ENCODE peak calls at places on chromosome 14, in five cellular contexts. K is left lung, R is heart left ventricle, A is A549, H is upper lobe of right lung. I is an unnamed sample. For H3K4me1, the result is how much of the 10 kb centered on the place peaks cover.

GRCh38 chr14:41663478-41663845 is 56.8 kb downstream of the LRFN5 start:
- DNase-seq in H (no peak), K (no peak), A (no peak), R (no peak), I (no peak)

GRCh38 chr14:106080922-106081321 is 554.5 kb downstream of the TMEM121 start:
- DNase-seq in R (no peak), A (no peak), K (no peak), H (no peak), I (no peak)

GRCh38 chr14:89926709-89927108 is 27.8 kb downstream of the EFCAB11 start:
- DNase-seq in A (no peak), H (no peak), R (no peak), K (no peak), I (no peak)

GRCh38 chr14:70782361-70782760 is 27.0 kb downstream of the MAP3K9 start:
- DNase-seq in H (no peak), K (no peak), A (no peak), R (no peak), I (no peak)

GRCh38 chr14:92647499-92648279 is 100.7 kb downstream of the LGMN start:
- DNase-seq in K (no peak), H (no peak), R (no peak), A (no peak), I (no peak)

GRCh38 chr14:50039734-50040400 is 76.5 kb downstream of the VCPKMT start:
- DNase-seq in A (peak), K (peak), R (no peak), H (peak), I (peak)

GRCh38 chr14:56745091-56745490 is 65.2 kb downstream of the OTX2 start:
- DNase-seq in H (no peak), A (no peak), R (no peak), K (no peak), I (no peak)

GRCh38 chr14:77007975-77008421 is 20.5 kb downstream of the IRF2BPL start:
- DNase-seq in H (peak), R (peak), K (peak), A (no peak), I (peak)

GRCh38 chr14:51884086-51884927 is 23.9 kb downstream of the GNG2 start:
- DNase-seq in H (no peak), R (no peak), A (no peak), K (no peak), I (no peak)

GRCh38 chr14:95470942-95471499 is 45.4 kb downstream of the SYNE3 start:
- DNase-seq in H (no peak), R (no peak), A (no peak), K (no peak), I (no peak)

GRCh38 chr14:61737913-61738312 is 24.3 kb upstream of the SNAPC1 start:
- DNase-seq in K (no peak), R (no peak), H (no peak), A (no peak), I (no peak)

GRCh38 chr14:79229383-79229875 is 981.9 kb downstream of the DIO2 start:
- DNase-seq in K (no peak), H (no peak), R (no peak), A (no peak), I (no peak)

GRCh38 chr14:79378020-79378419 is 833.3 kb downstream of the DIO2 start:
- DNase-seq in K (no peak), R (no peak), H (no peak), A (no peak), I (no peak)

GRCh38 chr14:100983710-100984109 is 80.2 kb upstream of the RTL1 start:
- DNase-seq in R (no peak), H (no peak), A (no peak), K (no peak), I (no peak)

GRCh38 chr14:25406818-25407217 is 356.9 kb upstream of the STXBP6 start:
- DNase-seq in A (peak), R (no peak), H (no peak), K (no peak), I (no peak)

GRCh38 chr14:38405851-38406630 is 150.1 kb upstream of the CLEC14A start:
- DNase-seq in A (peak), R (no peak), K (no peak), H (no peak), I (no peak)

GRCh38 chr14:65287264-65288131 is 125.0 kb upstream of the FUT8 start:
- DNase-seq in K (no peak), R (peak), A (no peak), H (no peak), I (no peak)

GRCh38 chr14:52351191-52351560 is 37.1 kb downstream of the PTGER2 start:
- DNase-seq in K (no peak), H (no peak), A (no peak), R (no peak), I (no peak)

GRCh38 chr14:101830271-101830670 is 68.8 kb downstream of the PPP2R5C start:
- DNase-seq in R (no peak), H (no peak), A (no peak), K (no peak), I (no peak)

GRCh38 chr14:32330356-32331226 is 1.5 kb downstream of the AKAP6 start:
- DNase-seq in H (no peak), K (no peak), A (no peak), R (no peak), I (no peak)

GRCh38 chr14:76918751-76919421 is 92.7 kb downstream of the LRRC74A start:
- DNase-seq in A (peak), K (peak), R (peak), H (peak), I (peak)

GRCh38 chr14:46571970-46572369 is 79.6 kb downstream of the RPL10L start:
- DNase-seq in K (no peak), R (no peak), A (peak), H (no peak), I (no peak)

GRCh38 chr14:29217813-29218450 is 451.3 kb downstream of the FOXG1 start:
- DNase-seq in A (no peak), H (no peak), R (no peak), K (no peak), I (no peak)

GRCh38 chr14:91866511-91867295 is 633 bp downstream of the TC2N start:
- DNase-seq in H (no peak), K (no peak), A (no peak), R (no peak), I (no peak)

GRCh38 chr14:81533212-81533535 is 479 bp downstream of the SEL1L start:
- DNase-seq in H (no peak), K (no peak), A (no peak), R (no peak), I (no peak)

GRCh38 chr14:50532502-50533313 is at the start of gene MAP4K5:
- DNase-seq in H (peak), A (peak), K (peak), R (peak), I (peak)

GRCh38 chr14:29348504-29348903 is 579.1 kb downstream of the PRKD1 start:
- DNase-seq in H (no peak), R (no peak), A (no peak), K (no peak), I (no peak)

GRCh38 chr14:97380539-97380941 is 583.4 kb downstream of the VRK1 start:
- DNase-seq in R (no peak), K (no peak), A (peak), H (no peak), I (no peak)

GRCh38 chr14:20454359-20454644 is 310 bp downstream of the OSGEP start:
- DNase-seq in H (no peak), K (peak), A (peak), R (no peak), I (peak)

GRCh38 chr14:42683690-42684089 is 1077.0 kb downstream of the LRFN5 start:
- DNase-seq in R (no peak), K (no peak), A (no peak), H (no peak), I (no peak)

GRCh38 chr14:57889245-57889644 is 23.4 kb upstream of the SLC35F4 start:
- DNase-seq in R (peak), H (peak), K (peak), A (no peak), I (no peak)

GRCh38 chr14:91038439-91038838 is 22.0 kb downstream of the RPS6KA5 start:
- DNase-seq in R (no peak), A (no peak), H (no peak), K (no peak), I (peak)

GRCh38 chr14:67722293-67722692 is 20.6 kb downstream of the RDH12 start:
- DNase-seq in K (no peak), A (no peak), H (no peak), R (peak), I (no peak)

GRCh38 chr14:69260979-69261605 is 1.1 kb downstream of the GALNT16 start:
- DNase-seq in H (no peak), K (no peak), R (peak), A (peak), I (no peak)
- H3K27ac ChIP-seq in H (no peak), K (no peak), R (peak), A (no peak), I (peak)

DNA sequence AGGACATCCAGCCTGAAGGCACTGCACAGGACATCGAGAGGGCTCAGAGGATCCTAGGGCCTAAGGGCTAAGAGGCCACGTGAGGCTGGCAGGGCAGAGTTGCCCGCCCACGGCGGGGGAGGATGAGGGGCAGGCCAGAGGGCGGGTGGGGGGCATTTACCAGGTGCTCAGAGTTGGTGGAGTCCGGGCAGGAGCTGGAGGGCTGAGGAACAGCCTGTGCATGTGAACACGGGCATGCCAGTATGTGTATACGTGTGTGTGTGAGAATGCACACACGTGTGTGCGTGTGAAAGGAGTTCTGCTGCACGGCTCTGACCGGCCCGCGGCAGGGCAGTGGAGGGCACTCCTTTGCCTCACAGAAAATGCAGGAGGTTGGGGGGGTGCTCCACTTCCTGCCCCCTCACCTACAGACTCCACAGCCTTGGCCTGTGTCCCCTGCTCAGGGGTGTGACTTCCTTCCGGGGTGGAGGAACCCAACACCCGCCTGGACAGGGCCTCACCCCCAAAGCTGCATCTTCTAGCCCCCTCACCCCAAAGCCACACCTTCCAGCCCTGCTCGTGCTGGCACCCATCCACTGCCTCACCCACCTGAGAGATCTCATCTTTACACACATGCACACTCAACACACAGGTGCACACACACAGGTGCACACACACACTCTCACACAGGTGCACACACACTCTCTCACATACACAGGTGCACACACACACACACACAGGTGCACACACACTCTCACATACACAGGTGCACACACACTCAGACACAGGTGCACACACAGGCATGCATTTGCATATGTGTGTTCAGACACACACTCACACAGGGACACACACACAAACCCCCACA is 11.8 kb upstream of the GPR132 start:
- DNase-seq in A (no peak), K (no peak), R (no peak), H (peak), I (no peak)
- H3K4me1 ChIP-seq in A (under half), K (under half), R (under half), H (under half), I (under half)

DNA sequence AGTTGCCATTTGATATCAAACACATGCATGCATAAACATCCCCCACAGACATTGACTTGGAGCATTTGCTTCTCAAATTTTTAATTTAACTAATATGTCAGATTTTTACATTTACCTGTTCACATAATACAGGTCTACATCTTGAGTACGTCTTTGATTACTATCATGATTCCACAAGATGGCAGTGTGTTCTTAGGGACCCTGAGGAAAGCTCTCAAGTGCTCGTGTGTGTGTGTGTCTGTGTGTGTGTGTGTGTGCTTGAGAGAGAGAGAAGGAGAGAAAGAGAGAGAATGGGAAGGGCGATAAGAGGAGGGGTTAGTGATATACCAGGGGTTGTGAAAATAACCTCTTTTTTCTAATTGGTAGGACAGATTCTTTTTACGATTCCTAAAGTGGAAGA is 167.1 kb upstream of the OR4E1 start:
- DNase-seq in R (no peak), K (no peak), A (peak), H (no peak), I (no peak)
- TF ChIP-seq CTCF in R (no peak), K (no peak), A (no peak), H (no peak), I (no peak)

GRCh38 chr14:104393199-104393897 is 186.2 kb upstream of the C14orf180 start:
- DNase-seq in R (peak), K (no peak), H (peak), A (no peak), I (no peak)

GRCh38 chr14:104393898-104394605 is 185.5 kb upstream of the C14orf180 start:
- DNase-seq in R (peak), A (no peak), H (peak), K (no peak), I (peak)

GRCh38 chr14:104395941-104396681 is 183.5 kb upstream of the C14orf180 start:
- DNase-seq in R (no peak), H (no peak), K (no peak), A (no peak), I (no peak)

GRCh38 chr14:104395276-104395675 is 184.3 kb upstream of the C14orf180 start:
- DNase-seq in R (no peak), A (no peak), K (no peak), H (no peak), I (no peak)

DNA sequence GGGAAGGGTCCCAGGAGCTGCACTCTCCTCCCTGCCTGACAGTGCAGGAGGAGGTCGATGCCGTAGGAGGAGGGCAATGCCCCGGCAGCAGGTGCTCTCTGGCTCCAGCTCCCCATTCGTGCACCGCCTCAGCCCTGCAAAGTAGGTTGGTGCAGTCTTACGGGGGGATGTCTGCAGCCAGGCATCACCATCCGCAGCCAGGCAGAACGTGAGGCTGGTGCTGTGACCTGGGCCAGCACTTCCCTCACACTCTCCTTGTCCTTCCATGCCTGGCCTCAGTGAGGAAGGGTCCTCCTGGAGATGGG is 185.0 kb upstream of the C14orf180 start:
- DNase-seq in K (no peak), R (peak), A (no peak), H (no peak), I (no peak)
- H3K27ac ChIP-seq in K (no peak), R (no peak), A (no peak), H (no peak), I (no peak)

DNA sequence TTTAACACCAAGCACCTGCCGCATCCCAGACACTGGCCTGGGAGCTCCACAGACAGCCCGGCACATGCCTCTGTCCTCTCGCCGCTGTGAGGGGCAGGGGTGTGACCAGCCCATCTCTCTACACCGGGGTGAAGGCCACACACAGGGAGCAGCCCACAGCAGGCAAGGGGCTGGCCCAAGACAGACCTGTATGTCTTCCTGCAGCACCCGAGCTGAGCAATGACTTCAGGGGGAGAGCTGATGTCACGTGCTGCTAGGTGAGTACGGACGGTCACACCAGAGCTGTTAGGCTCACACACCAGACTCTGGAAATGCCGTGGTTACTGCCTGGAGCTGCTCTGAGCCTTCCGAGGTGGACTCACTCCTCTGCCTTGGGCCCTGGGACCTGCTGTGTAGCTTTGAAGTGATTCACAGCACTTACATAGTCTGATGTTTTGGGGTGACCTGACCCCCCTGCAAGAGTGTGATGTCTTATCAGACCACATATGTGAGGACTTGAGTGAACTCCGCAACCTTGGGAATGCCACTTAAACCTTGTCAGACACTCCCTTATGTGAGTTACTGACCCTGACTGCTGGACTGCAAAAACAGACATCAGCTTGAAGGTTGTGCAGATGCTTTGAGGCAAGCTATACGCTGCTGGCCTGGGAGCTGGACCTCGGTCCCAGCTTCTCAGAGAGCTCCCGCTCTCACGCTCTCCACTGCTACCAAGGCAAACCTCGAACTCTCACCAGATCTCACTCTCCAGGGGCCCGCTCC is 1.8 kb downstream of the XRCC3 start:
- DNase-seq in A (no peak), K (no peak), H (no peak), R (no peak), I (no peak)
- H3K4me1 ChIP-seq in A (under half), K (half or more), H (under half), R (under half), I (under half)

DNA sequence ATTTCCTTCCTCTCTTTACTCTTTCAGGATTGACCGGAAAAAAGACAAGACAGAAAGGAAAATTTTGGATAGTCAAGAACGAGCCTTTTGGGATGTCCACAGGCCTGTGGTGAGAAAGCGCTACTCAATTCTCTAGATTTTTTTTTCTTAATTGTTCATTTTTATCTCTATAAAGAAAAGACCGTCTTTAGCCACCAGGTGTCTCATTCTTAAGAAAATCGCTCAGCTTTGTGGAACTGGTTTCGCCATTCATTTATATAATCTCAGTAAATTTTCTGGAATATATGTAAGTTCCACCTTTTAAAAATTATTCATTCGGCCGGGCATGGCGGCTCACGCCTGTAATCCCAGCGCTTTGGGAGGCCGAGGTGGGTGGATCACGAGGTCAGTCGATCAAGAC is 421.1 kb downstream of the DPF3 start:
- DNase-seq in A (peak), H (no peak), K (no peak), R (no peak), I (no peak)
- TF ChIP-seq CTCF in A (no peak), H (no peak), K (no peak), R (no peak), I (no peak)

DNA sequence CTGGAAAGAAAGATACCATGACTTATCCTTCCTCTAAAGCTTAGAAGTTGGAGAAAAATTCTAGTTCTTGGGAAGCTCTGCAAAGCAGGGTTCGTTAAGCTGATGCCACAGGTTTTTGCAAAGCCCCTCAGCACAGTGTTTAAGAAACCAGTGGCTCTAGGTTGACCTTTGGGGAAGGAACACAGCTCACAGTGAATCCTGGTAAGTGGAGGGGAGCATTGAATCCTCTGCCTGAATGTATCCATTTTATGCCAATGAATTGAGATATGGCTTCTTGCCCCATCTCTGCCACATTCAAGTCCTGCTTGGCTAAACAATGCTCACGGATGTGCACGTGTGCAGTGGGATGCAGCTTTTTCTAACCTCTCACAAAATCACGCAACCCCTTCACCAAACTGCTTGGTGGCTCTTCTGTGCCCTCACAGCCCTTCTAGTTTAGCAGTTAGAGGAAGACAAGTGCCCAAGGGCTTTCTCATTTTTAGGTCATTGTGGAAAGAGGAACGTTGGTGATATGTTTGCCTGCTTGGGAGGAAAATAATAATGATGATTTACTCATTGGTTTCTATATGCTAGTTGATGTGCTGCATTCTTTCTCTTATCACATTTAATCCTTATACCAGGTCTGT is 111.3 kb downstream of the DAD1 start:
- DNase-seq in A (no peak), K (no peak), R (no peak), H (no peak), I (no peak)
- H3K27ac ChIP-seq in A (no peak), K (no peak), R (no peak), H (no peak), I (no peak)

GRCh38 chr14:99544971-99545370 is 59.0 kb downstream of the CCDC85C start:
- DNase-seq in H (no peak), R (no peak), K (no peak), A (no peak), I (no peak)
- H3K4me1 ChIP-seq in H (under half), R (under half), K (under half), A (under half), I (under half)

GRCh38 chr14:85856430-85856829 is 326.5 kb downstream of the FLRT2 start:
- DNase-seq in A (no peak), K (no peak), R (no peak), H (no peak), I (no peak)
- TF ChIP-seq CTCF in A (no peak), K (no peak), R (peak), H (peak), I (no peak)